ENCODE peak calls at places on chromosomes 7 and 10, in nine cellular contexts. V, C, W, E, J, D, Q, S and Y are unnamed samples.

GRCh38 chr7:26440993-26441636 is 149.5 kb downstream of the SNX10 start:
- DNase-seq in C (no peak), W (no peak), V (peak), D (no peak), J (no peak), Q (no peak), E (peak), S (no peak), Y (no peak)

GRCh38 chr7:78702770-78703169 is 750.7 kb downstream of the MAGI2 start:
- DNase-seq in J (no peak), W (no peak), D (peak), V (peak), C (peak), S (peak), E (no peak), Q (no peak), Y (no peak)

GRCh38 chr7:1966631-1967200 is 266.0 kb downstream of the MAD1L1 start:
- DNase-seq in S (no peak), W (no peak), C (no peak), E (no peak), Q (no peak), V (no peak), D (no peak), J (no peak), Y (peak)

GRCh38 chr10:15309221-15309620 is 61.9 kb downstream of the FAM171A1 start:
- DNase-seq in S (no peak), W (no peak), J (no peak), Q (no peak), V (no peak), D (no peak), C (no peak), E (no peak), Y (no peak)

GRCh38 chr7:130959743-130960207 is 225.8 kb upstream of the KLF14 start:
- DNase-seq in D (peak), C (peak), E (no peak), W (peak), V (peak), Q (no peak), S (peak), J (no peak), Y (no peak)

GRCh38 chr7:47669178-47669878 is 87.4 kb upstream of the TNS3 start:
- DNase-seq in J (no peak), S (peak), E (no peak), W (no peak), V (peak), D (peak), Q (no peak), C (peak), Y (peak)

GRCh38 chr10:63700209-63700934 is 179.2 kb downstream of the REEP3 start:
- DNase-seq in W (no peak), Q (no peak), C (peak), D (peak), E (no peak), V (peak), J (no peak), S (peak), Y (peak)

GRCh38 chr10:131997366-131998049 is 15.8 kb upstream of the BNIP3 start:
- DNase-seq in C (peak), S (no peak), J (no peak), W (no peak), D (peak), Q (no peak), E (no peak), V (peak), Y (peak)

GRCh38 chr10:112752268-112752667 is 197.8 kb upstream of the TCF7L2 start:
- DNase-seq in C (no peak), S (no peak), Q (no peak), D (peak), E (no peak), V (no peak), W (no peak), J (no peak), Y (no peak)

GRCh38 chr10:82827901-82828300 is 952.9 kb downstream of the NRG3 start:
- DNase-seq in D (no peak), E (no peak), V (no peak), S (no peak), C (no peak), W (no peak), J (no peak), Q (no peak), Y (no peak)